ENCODE peak calls at places on chromosomes 2 and 18, in six cellular contexts. One of them, this sample, is unnamed.

GRCh38 chr2:174492963-174493431 is 6.2 kb upstream of the GPR155 start:
- DNase-seq in progenitor cell of endocrine pancreas: no peak
- DNase-seq in BE2C: no peak
- DNase-seq in fibroblast of the aortic adventitia: peak
- DNase-seq in MCF 10A: no peak
- DNase-seq in cardiac muscle cell: no peak
- DNase-seq in this sample: no peak

GRCh38 chr2:158359846-158360245 is 96.7 kb downstream of the CCDC148 start:
- DNase-seq in cardiac muscle cell: no peak
- DNase-seq in MCF 10A: peak
- DNase-seq in fibroblast of the aortic adventitia: no peak
- DNase-seq in BE2C: no peak
- DNase-seq in progenitor cell of endocrine pancreas: no peak
- DNase-seq in this sample: no peak

GRCh38 chr18:2981212-2981728 is 31.7 kb downstream of the LPIN2 start:
- DNase-seq in progenitor cell of endocrine pancreas: no peak
- DNase-seq in fibroblast of the aortic adventitia: peak
- DNase-seq in cardiac muscle cell: no peak
- DNase-seq in MCF 10A: peak
- DNase-seq in BE2C: no peak
- DNase-seq in this sample: no peak

GRCh38 chr18:73279499-73279898 is 411.7 kb upstream of the NETO1 start:
- DNase-seq in cardiac muscle cell: no peak
- DNase-seq in fibroblast of the aortic adventitia: peak
- DNase-seq in MCF 10A: no peak
- DNase-seq in progenitor cell of endocrine pancreas: no peak
- DNase-seq in BE2C: no peak
- DNase-seq in this sample: no peak

GRCh38 chr18:6284761-6285160 is 129.9 kb downstream of the L3MBTL4 start:
- DNase-seq in BE2C: no peak
- DNase-seq in cardiac muscle cell: no peak
- DNase-seq in fibroblast of the aortic adventitia: no peak
- DNase-seq in MCF 10A: no peak
- DNase-seq in progenitor cell of endocrine pancreas: no peak
- DNase-seq in this sample: no peak

GRCh38 chr2:24124003-24124585 is 825 bp downstream of the FAM228B start:
- DNase-seq in cardiac muscle cell: no peak
- DNase-seq in fibroblast of the aortic adventitia: peak
- DNase-seq in progenitor cell of endocrine pancreas: no peak
- DNase-seq in MCF 10A: peak
- DNase-seq in BE2C: no peak
- DNase-seq in this sample: no peak

GRCh38 chr2:242085941-242086621 is 216.6 kb downstream of the RTP5 start:
- DNase-seq in progenitor cell of endocrine pancreas: no peak
- DNase-seq in BE2C: no peak
- DNase-seq in cardiac muscle cell: no peak
- DNase-seq in fibroblast of the aortic adventitia: peak
- DNase-seq in MCF 10A: peak
- DNase-seq in this sample: peak

GRCh38 chr18:54086046-54086802 is 138.2 kb downstream of the MBD2 start:
- DNase-seq in fibroblast of the aortic adventitia: no peak
- DNase-seq in MCF 10A: no peak
- DNase-seq in cardiac muscle cell: no peak
- DNase-seq in progenitor cell of endocrine pancreas: no peak
- DNase-seq in BE2C: no peak
- DNase-seq in this sample: no peak

GRCh38 chr18:58239879-58240278 is 195.9 kb downstream of the NEDD4L start:
- DNase-seq in progenitor cell of endocrine pancreas: no peak
- DNase-seq in cardiac muscle cell: no peak
- DNase-seq in BE2C: no peak
- DNase-seq in fibroblast of the aortic adventitia: no peak
- DNase-seq in MCF 10A: no peak
- DNase-seq in this sample: no peak

GRCh38 chr2:45000921-45001628 is 8.2 kb downstream of the SIX2 start:
- DNase-seq in MCF 10A: no peak
- DNase-seq in fibroblast of the aortic adventitia: no peak
- DNase-seq in cardiac muscle cell: peak
- DNase-seq in progenitor cell of endocrine pancreas: no peak
- DNase-seq in BE2C: no peak
- DNase-seq in this sample: no peak

GRCh38 chr2:8289111-8289510 is 392.7 kb upstream of the ID2 start:
- DNase-seq in cardiac muscle cell: no peak
- DNase-seq in BE2C: no peak
- DNase-seq in MCF 10A: no peak
- DNase-seq in fibroblast of the aortic adventitia: no peak
- DNase-seq in progenitor cell of endocrine pancreas: no peak
- DNase-seq in this sample: no peak

GRCh38 chr2:241863021-241863954 is 4.6 kb upstream of the PDCD1 start:
- DNase-seq in cardiac muscle cell: no peak
- DNase-seq in progenitor cell of endocrine pancreas: no peak
- DNase-seq in BE2C: peak
- DNase-seq in MCF 10A: no peak
- DNase-seq in fibroblast of the aortic adventitia: no peak
- DNase-seq in this sample: no peak

GRCh38 chr2:14975401-14975800 is 342.9 kb downstream of the LRATD1 start:
- DNase-seq in cardiac muscle cell: no peak
- DNase-seq in BE2C: no peak
- DNase-seq in MCF 10A: peak
- DNase-seq in progenitor cell of endocrine pancreas: no peak
- DNase-seq in fibroblast of the aortic adventitia: no peak
- DNase-seq in this sample: no peak

GRCh38 chr2:40103163-40103562 is 324.1 kb upstream of the THUMPD2 start:
- DNase-seq in progenitor cell of endocrine pancreas: no peak
- DNase-seq in MCF 10A: peak
- DNase-seq in cardiac muscle cell: no peak
- DNase-seq in BE2C: no peak
- DNase-seq in fibroblast of the aortic adventitia: peak
- DNase-seq in this sample: no peak

GRCh38 chr2:137228566-137228965 is 463.2 kb downstream of the THSD7B start:
- DNase-seq in BE2C: no peak
- DNase-seq in cardiac muscle cell: no peak
- DNase-seq in fibroblast of the aortic adventitia: peak
- DNase-seq in MCF 10A: peak
- DNase-seq in progenitor cell of endocrine pancreas: no peak
- DNase-seq in this sample: no peak

GRCh38 chr18:31424383-31424988 is 23.1 kb upstream of the DSG3 start:
- DNase-seq in progenitor cell of endocrine pancreas: no peak
- DNase-seq in fibroblast of the aortic adventitia: peak
- DNase-seq in BE2C: no peak
- DNase-seq in cardiac muscle cell: peak
- DNase-seq in MCF 10A: peak
- DNase-seq in this sample: no peak

GRCh38 chr2:238948765-238949641 is 101.1 kb downstream of the TWIST2 start:
- DNase-seq in progenitor cell of endocrine pancreas: no peak
- DNase-seq in fibroblast of the aortic adventitia: no peak
- DNase-seq in cardiac muscle cell: no peak
- DNase-seq in MCF 10A: no peak
- DNase-seq in BE2C: no peak
- DNase-seq in this sample: no peak

GRCh38 chr2:97739893-97740245 is 26.5 kb downstream of the ZAP70 start:
- DNase-seq in cardiac muscle cell: no peak
- DNase-seq in progenitor cell of endocrine pancreas: no peak
- DNase-seq in MCF 10A: no peak
- DNase-seq in BE2C: no peak
- DNase-seq in fibroblast of the aortic adventitia: no peak
- DNase-seq in this sample: no peak

GRCh38 chr2:154195644-154196221 is 324.0 kb downstream of the GALNT13 start:
- DNase-seq in cardiac muscle cell: no peak
- DNase-seq in MCF 10A: peak
- DNase-seq in progenitor cell of endocrine pancreas: no peak
- DNase-seq in BE2C: no peak
- DNase-seq in fibroblast of the aortic adventitia: peak
- DNase-seq in this sample: no peak

GRCh38 chr2:26345284-26345553 is 724 bp upstream of the SELENOI start:
- DNase-seq in cardiac muscle cell: no peak
- DNase-seq in progenitor cell of endocrine pancreas: no peak
- DNase-seq in fibroblast of the aortic adventitia: no peak
- DNase-seq in BE2C: no peak
- DNase-seq in MCF 10A: no peak
- DNase-seq in this sample: no peak

GRCh38 chr2:98297817-98298684 is 48.2 kb upstream of the CNGA3 start:
- DNase-seq in cardiac muscle cell: no peak
- DNase-seq in progenitor cell of endocrine pancreas: no peak
- DNase-seq in fibroblast of the aortic adventitia: no peak
- DNase-seq in BE2C: no peak
- DNase-seq in MCF 10A: no peak
- DNase-seq in this sample: no peak

GRCh38 chr2:68833162-68833561 is 38.0 kb downstream of the BMP10 start:
- DNase-seq in cardiac muscle cell: no peak
- DNase-seq in fibroblast of the aortic adventitia: no peak
- DNase-seq in progenitor cell of endocrine pancreas: no peak
- DNase-seq in BE2C: no peak
- DNase-seq in MCF 10A: no peak
- DNase-seq in this sample: no peak

GRCh38 chr18:54416459-54416858 is 58.8 kb downstream of the C18orf54 start:
- DNase-seq in MCF 10A: no peak
- DNase-seq in BE2C: no peak
- DNase-seq in cardiac muscle cell: no peak
- DNase-seq in progenitor cell of endocrine pancreas: no peak
- DNase-seq in fibroblast of the aortic adventitia: peak
- DNase-seq in this sample: no peak

GRCh38 chr2:231721641-231722310 is 13.5 kb downstream of the PTMA start:
- DNase-seq in BE2C: no peak
- DNase-seq in cardiac muscle cell: no peak
- DNase-seq in progenitor cell of endocrine pancreas: no peak
- DNase-seq in MCF 10A: no peak
- DNase-seq in fibroblast of the aortic adventitia: no peak
- DNase-seq in this sample: no peak

GRCh38 chr2:128606837-128607236 is 288.2 kb upstream of the HS6ST1 start:
- DNase-seq in BE2C: no peak
- DNase-seq in progenitor cell of endocrine pancreas: no peak
- DNase-seq in MCF 10A: no peak
- DNase-seq in cardiac muscle cell: no peak
- DNase-seq in fibroblast of the aortic adventitia: no peak
- DNase-seq in this sample: peak

GRCh38 chr2:236359426-236359825 is 95.2 kb upstream of the ASB18 start:
- DNase-seq in progenitor cell of endocrine pancreas: no peak
- DNase-seq in cardiac muscle cell: no peak
- DNase-seq in fibroblast of the aortic adventitia: no peak
- DNase-seq in BE2C: no peak
- DNase-seq in MCF 10A: no peak
- DNase-seq in this sample: no peak

GRCh38 chr18:78913830-78914585 is 65.6 kb upstream of the SALL3 start:
- DNase-seq in cardiac muscle cell: no peak
- DNase-seq in fibroblast of the aortic adventitia: no peak
- DNase-seq in BE2C: no peak
- DNase-seq in MCF 10A: no peak
- DNase-seq in progenitor cell of endocrine pancreas: no peak
- DNase-seq in this sample: no peak

GRCh38 chr2:136295168-136295567 is 177.2 kb upstream of the CXCR4 start:
- DNase-seq in fibroblast of the aortic adventitia: no peak
- DNase-seq in MCF 10A: no peak
- DNase-seq in cardiac muscle cell: no peak
- DNase-seq in progenitor cell of endocrine pancreas: no peak
- DNase-seq in BE2C: no peak
- DNase-seq in this sample: no peak

GRCh38 chr18:23365602-23366001 is 87.5 kb upstream of the RIOK3 start:
- DNase-seq in progenitor cell of endocrine pancreas: no peak
- DNase-seq in cardiac muscle cell: no peak
- DNase-seq in fibroblast of the aortic adventitia: peak
- DNase-seq in MCF 10A: no peak
- DNase-seq in BE2C: no peak
- DNase-seq in this sample: no peak

GRCh38 chr2:134479696-134480330 is 225.9 kb downstream of the MGAT5 start:
- DNase-seq in MCF 10A: no peak
- DNase-seq in progenitor cell of endocrine pancreas: no peak
- DNase-seq in fibroblast of the aortic adventitia: no peak
- DNase-seq in BE2C: no peak
- DNase-seq in cardiac muscle cell: no peak
- DNase-seq in this sample: no peak
- TF ChIP-seq CTCF in MCF 10A: no peak
- TF ChIP-seq CTCF in progenitor cell of endocrine pancreas: no peak
- TF ChIP-seq CTCF in fibroblast of the aortic adventitia: no peak
- TF ChIP-seq CTCF in BE2C: no peak
- TF ChIP-seq CTCF in cardiac muscle cell: no peak
- TF ChIP-seq CTCF in this sample: no peak

DNA sequence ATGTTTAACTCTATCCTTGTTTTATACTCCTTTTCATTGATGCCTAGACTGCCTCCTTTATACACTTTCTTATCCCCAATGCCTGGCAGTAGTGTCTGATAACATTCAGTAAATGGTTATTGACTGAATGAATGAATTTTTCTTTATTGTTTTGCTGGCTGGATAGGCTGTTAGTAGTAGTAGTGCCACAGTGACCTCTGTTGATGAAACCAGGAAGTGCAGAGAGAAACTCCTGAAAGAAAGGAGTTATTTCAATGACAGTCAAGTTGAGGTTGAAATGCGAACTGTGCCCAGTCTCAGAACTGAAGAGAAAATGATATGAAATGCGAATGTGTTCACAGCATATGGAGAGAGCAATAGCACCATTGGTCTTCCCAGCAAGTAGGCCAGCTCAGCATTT is 26.8 kb upstream of the SLC9A2 start:
- DNase-seq in MCF 10A: peak
- DNase-seq in fibroblast of the aortic adventitia: peak
- DNase-seq in BE2C: no peak
- DNase-seq in cardiac muscle cell: no peak
- DNase-seq in progenitor cell of endocrine pancreas: no peak
- DNase-seq in this sample: no peak
- TF ChIP-seq CTCF in MCF 10A: peak
- TF ChIP-seq CTCF in fibroblast of the aortic adventitia: peak
- TF ChIP-seq CTCF in BE2C: no peak
- TF ChIP-seq CTCF in cardiac muscle cell: peak
- TF ChIP-seq CTCF in progenitor cell of endocrine pancreas: peak
- TF ChIP-seq CTCF in this sample: peak

DNA sequence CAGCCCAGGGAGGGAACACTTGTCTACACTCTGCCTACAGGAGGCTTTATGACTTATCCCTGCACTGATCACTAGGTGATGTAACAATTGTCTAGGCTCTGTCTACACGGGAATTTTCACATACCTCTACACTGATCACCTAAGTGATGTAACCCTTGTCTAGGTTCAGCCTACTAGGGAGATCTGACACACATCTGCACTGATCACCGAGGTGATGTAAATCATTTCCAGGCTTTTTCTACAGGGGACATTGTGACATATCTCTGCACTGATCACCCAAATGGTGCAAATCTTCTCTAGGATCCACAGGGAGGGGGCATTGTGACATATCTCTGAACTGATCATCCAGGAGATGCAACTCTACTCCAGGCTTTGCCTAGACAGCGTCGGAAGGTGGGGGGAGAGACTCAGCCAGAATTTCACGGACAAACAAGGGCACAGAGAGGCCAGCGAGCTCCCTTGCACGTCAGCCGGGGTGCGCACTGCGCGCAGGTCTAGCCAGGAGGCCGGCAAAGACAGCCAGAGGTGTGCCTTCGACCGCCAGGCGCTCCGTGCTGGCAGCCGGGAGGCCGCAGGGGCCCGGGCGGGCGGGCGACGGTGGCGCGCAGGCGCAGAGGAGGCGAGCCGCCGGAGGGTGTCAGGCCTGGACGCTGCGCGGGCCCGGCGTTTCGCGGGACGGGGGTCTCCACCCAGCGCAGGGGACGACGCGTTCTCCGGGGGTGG is 46.9 kb upstream of the USP14 start:
- DNase-seq in cardiac muscle cell: peak
- DNase-seq in progenitor cell of endocrine pancreas: peak
- DNase-seq in MCF 10A: peak
- DNase-seq in fibroblast of the aortic adventitia: peak
- DNase-seq in BE2C: peak
- DNase-seq in this sample: no peak
- TF ChIP-seq CTCF in cardiac muscle cell: no peak
- TF ChIP-seq CTCF in progenitor cell of endocrine pancreas: peak
- TF ChIP-seq CTCF in MCF 10A: no peak
- TF ChIP-seq CTCF in fibroblast of the aortic adventitia: no peak
- TF ChIP-seq CTCF in BE2C: no peak
- TF ChIP-seq CTCF in this sample: no peak

GRCh38 chr18:10006261-10006903 is 92.6 kb downstream of the VAPA start:
- DNase-seq in BE2C: no peak
- DNase-seq in MCF 10A: peak
- DNase-seq in progenitor cell of endocrine pancreas: no peak
- DNase-seq in fibroblast of the aortic adventitia: peak
- DNase-seq in cardiac muscle cell: peak
- DNase-seq in this sample: peak
- TF ChIP-seq CTCF in BE2C: no peak
- TF ChIP-seq CTCF in MCF 10A: peak
- TF ChIP-seq CTCF in progenitor cell of endocrine pancreas: no peak
- TF ChIP-seq CTCF in fibroblast of the aortic adventitia: peak
- TF ChIP-seq CTCF in cardiac muscle cell: peak
- TF ChIP-seq CTCF in this sample: no peak